ENCODE peak calls at places on chromosomes 5 and 9, in four cellular contexts. Z is IMR-90, Y is heart right ventricle, M is heart left ventricle. V is an unnamed sample.

GRCh38 chr5:150394103-150394502 is 18.6 kb downstream of the CD74 start:
- DNase-seq in Y (no peak), M (no peak), Z (peak; percentile 84), V (no peak)

GRCh38 chr5:180563994-180564393 is 27.3 kb downstream of the SCGB3A1 start:
- DNase-seq in M (no peak), Z (no peak), Y (no peak), V (no peak)

GRCh38 chr9:115015018-115015635 is 84.7 kb upstream of the TNFSF8 start:
- DNase-seq in Y (no peak), Z (peak; percentile 64), M (no peak), V (no peak)

GRCh38 chr5:116507051-116507537 is 67.5 kb downstream of the SEMA6A start:
- DNase-seq in Y (no peak), Z (peak; percentile 11), M (no peak), V (no peak)

GRCh38 chr9:137421838-137422667 is 909 bp downstream of the EXD3 start:
- DNase-seq in M (no peak), Y (no peak), Z (no peak), V (no peak)

GRCh38 chr5:53369681-53370080 is 110.7 kb upstream of the FST start:
- DNase-seq in M (no peak), Z (no peak), Y (no peak), V (no peak)

GRCh38 chr9:5510360-5510931 is at the start of gene PDCD1LG2:
- DNase-seq in Y (no peak), Z (peak; percentile 84), M (no peak), V (no peak)

GRCh38 chr9:126509718-126510117 is 104.0 kb upstream of the LMX1B start:
- DNase-seq in Y (no peak), Z (no peak), M (no peak), V (no peak)

GRCh38 chr9:93651521-93651950 is 75.2 kb downstream of the PHF2 start:
- DNase-seq in M (peak; percentile 3), Y (no peak), Z (no peak), V (no peak)

GRCh38 chr5:43917925-43918324 is 314.9 kb downstream of the NNT start:
- DNase-seq in M (no peak), Y (no peak), Z (no peak), V (no peak)

GRCh38 chr9:103977163-103977562 is 116.9 kb upstream of the SMC2 start:
- DNase-seq in Y (no peak), Z (no peak), M (no peak), V (no peak)

GRCh38 chr5:137478043-137478442 is 21.1 kb downstream of the SPOCK1 start:
- DNase-seq in Z (no peak), M (no peak), Y (no peak), V (no peak)

GRCh38 chr5:115601709-115602584 is at the start of gene TICAM2:
- DNase-seq in Y (peak; percentile 65), Z (peak; percentile 67), M (peak; percentile 73), V (peak; percentile 54)

GRCh38 chr5:176802116-176802784 is 8.1 kb upstream of the UNC5A start:
- DNase-seq in Z (no peak), M (no peak), Y (no peak), V (no peak)

DNA sequence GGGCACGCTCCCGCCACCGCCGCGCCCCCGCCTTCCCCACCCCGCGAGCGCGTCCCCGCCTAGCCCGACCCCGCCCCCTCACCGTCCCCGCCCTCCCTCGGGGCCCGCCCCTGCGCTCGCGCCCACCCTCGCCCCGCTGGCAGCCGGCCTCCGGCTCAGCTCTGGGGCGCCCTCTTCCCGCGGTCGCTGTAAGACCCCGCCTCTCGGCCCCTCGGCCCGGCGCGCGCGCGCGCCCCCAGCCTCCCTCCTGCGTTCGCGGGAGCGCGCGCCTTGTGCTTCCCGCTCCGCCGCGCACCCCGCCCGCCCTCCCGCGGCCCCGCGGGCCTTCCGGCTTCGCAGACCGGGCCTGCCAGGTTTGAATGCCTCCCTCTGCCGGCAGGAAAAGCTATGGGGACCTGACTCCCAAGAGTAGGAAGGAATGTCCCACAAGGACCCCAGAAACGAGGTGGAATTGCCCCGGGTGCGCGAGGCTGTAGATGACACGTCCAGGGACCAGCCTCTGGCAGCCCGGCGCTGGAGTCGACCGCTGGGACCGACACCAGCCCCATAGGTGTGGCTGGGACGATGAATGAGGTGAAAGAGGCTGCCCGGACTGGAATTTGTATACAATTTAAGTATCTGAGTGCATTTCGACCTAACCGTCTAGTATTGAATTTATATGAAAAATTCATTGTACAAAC is 360 bp upstream of the PTBP3 start:
- DNase-seq in Z (peak; percentile 95), M (peak; percentile 96), Y (peak; percentile 97), V (peak; percentile 87)
- TF ChIP-seq CTCF in Z (peak; percentile 50), M (peak; percentile 70), Y (peak; percentile 70), V (peak; percentile 40)

DNA sequence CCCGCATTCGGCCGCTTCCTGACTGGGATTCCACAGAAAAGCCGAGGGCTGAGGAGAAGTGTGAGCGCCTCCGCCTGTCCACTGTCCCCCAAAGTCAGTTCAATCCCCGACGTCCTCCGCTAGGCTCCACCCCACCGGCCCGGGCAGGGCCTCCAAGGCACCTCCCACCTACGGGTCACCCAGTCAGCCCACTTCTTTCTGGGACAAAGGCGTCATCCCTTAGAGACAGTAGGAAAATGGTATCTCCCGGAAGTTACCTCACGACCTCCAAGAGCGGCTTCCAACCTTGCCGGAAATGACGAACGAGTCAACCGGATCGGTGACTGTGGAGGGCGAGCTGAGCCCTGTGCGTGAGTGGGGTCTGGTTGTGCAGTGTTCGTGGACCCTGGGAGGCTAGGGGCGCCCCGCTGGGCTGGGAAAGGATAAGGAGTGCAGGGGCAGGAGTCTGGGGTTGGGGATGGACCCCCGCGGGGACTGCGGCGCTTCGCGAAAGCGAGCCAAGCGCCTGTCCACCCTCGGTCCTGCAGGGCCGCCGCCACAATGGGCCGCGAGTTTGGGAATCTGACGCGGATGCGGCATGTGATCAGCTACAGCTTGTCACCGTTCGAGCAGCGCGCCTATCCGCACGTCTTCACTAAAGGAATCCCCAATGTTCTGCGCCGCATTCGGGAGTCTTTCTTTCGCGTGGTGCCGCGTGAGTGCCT is at the start of the genes GDF9 and UQCRQ:
- DNase-seq in Y (peak; percentile 93), M (peak; percentile 98), Z (peak; percentile 100), V (peak; percentile 86)
- TF ChIP-seq CTCF in Y (peak; percentile 59), M (peak; percentile 26), Z (peak; percentile 46), V (no peak)

DNA sequence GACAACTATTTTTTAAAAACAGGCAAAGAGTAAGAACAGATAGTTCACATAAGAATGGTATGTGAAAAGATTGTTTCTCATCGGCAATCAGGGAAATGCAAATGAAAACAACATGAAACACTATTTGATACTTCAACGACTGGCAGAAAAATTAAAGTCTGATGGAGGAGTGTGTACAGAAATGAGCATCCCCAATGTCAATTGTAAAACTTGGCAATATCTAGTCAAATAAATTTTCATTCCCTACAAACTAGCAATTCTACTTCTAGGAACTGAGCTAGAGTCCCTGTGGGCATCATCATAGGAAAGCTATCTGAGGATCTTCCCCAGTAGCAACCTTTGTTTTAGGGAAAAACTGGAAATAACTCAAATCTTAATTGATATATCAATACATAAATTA is 29.0 kb upstream of the MAP3K1 start:
- DNase-seq in Z (no peak), M (no peak), Y (no peak), V (no peak)
- TF ChIP-seq CTCF in Z (no peak), M (no peak), Y (no peak), V (no peak)

GRCh38 chr9:136196465-136197371 is 8.2 kb downstream of the LHX3 start:
- DNase-seq in Z (no peak), Y (no peak), M (no peak), V (no peak)
- TF ChIP-seq CTCF in Z (no peak), Y (no peak), M (no peak), V (no peak)